ENCODE peak calls at places on chromosomes 4 and X, in seven cellular contexts. U, X, P, L, O, A and Y are unnamed samples.

GRCh38 chr4:90542216-90542615 is 415.0 kb downstream of the CCSER1 start:
- DNase-seq in U (no peak), X (no peak), P (no peak), L (no peak), O (no peak), A (no peak), Y (no peak)

GRCh38 chr4:113637823-113638691 is 123.5 kb downstream of the CAMK2D start:
- DNase-seq in U (no peak), X (no peak), P (no peak), L (no peak), O (no peak), A (no peak), Y (no peak)

GRCh38 chr4:39037491-39037825 is 5.2 kb upstream of the TMEM156 start:
- DNase-seq in U (no peak), X (no peak), P (no peak), L (no peak), O (no peak), A (no peak), Y (no peak)

GRCh38 chr4:98680806-98681205 is 22.4 kb upstream of the TSPAN5 start:
- DNase-seq in U (no peak), X (no peak), P (no peak), L (no peak), O (no peak), A (no peak), Y (no peak)

GRCh38 chr4:7967501-7968261 is 28.0 kb upstream of the AFAP1 start:
- DNase-seq in U (no peak), X (no peak), P (peak; percentile 67), L (no peak), O (no peak), A (no peak), Y (no peak)

GRCh38 chr4:42641696-42642095 is 15.2 kb downstream of the ATP8A1 start:
- DNase-seq in U (no peak), X (no peak), P (no peak), L (no peak), O (no peak), A (no peak), Y (no peak)

GRCh38 chr4:84158670-84159069 is 340.4 kb downstream of the NKX6-1 start:
- DNase-seq in U (no peak), X (no peak), P (no peak), L (no peak), O (no peak), A (no peak), Y (no peak)

GRCh38 chr4:3233391-3234071 is 15.4 kb upstream of the MSANTD1 start:
- DNase-seq in U (peak; percentile 2), X (no peak), P (no peak), L (no peak), O (no peak), A (no peak), Y (no peak)

GRCh38 chrX:24355095-24355494 is 5.3 kb upstream of the SUPT20HL1 start:
- DNase-seq in U (no peak), X (no peak), P (no peak), L (no peak), O (no peak), A (no peak), Y (no peak)

GRCh38 chrX:45903781-45904201 is 641.4 kb downstream of the ZNF674 start:
- DNase-seq in U (no peak), X (no peak), P (no peak), L (no peak), O (no peak), A (no peak), Y (no peak)

GRCh38 chr4:173527103-173527876 is 2.7 kb downstream of the HAND2 start:
- DNase-seq in U (no peak), X (no peak), P (no peak), L (no peak), O (no peak), A (no peak), Y (no peak)

GRCh38 chrX:133980406-133980805 is 5.0 kb downstream of the GPC3 start:
- DNase-seq in U (peak; percentile 59), X (no peak), P (no peak), L (no peak), O (no peak), A (no peak), Y (no peak)

GRCh38 chr4:15198070-15198727 is 195.9 kb downstream of the CPEB2 start:
- DNase-seq in U (no peak), X (no peak), P (no peak), L (no peak), O (no peak), A (no peak), Y (no peak)

GRCh38 chrX:102067966-102068723 is 57.3 kb upstream of the TCEAL2 start:
- DNase-seq in U (no peak), X (no peak), P (no peak), L (peak; percentile 9), O (peak; percentile 2), A (no peak), Y (no peak)

GRCh38 chr4:152972821-152973613 is 36.9 kb downstream of the FHDC1 start:
- DNase-seq in U (peak; percentile 48), X (no peak), P (peak; percentile 58), L (peak; percentile 92), O (no peak), A (no peak), Y (peak; percentile 94)

GRCh38 chr4:148717988-148718387 is 275.8 kb upstream of the NR3C2 start:
- DNase-seq in U (no peak), X (no peak), P (no peak), L (no peak), O (no peak), A (no peak), Y (no peak)

GRCh38 chr4:1720163-1720983 is 750 bp downstream of the TMEM129 start:
- DNase-seq in U (no peak), X (no peak), P (peak; percentile 75), L (peak; percentile 17), O (peak; percentile 48), A (peak; percentile 26), Y (no peak)

GRCh38 chr4:15002659-15003440 is 569 bp downstream of the CPEB2 start:
- DNase-seq in U (peak; percentile 93), X (peak; percentile 67), P (peak; percentile 89), L (peak; percentile 82), O (peak; percentile 64), A (peak; percentile 66), Y (no peak)

GRCh38 chrX:124388562-124388961 is 42.2 kb downstream of the SH2D1A start:
- DNase-seq in U (peak; percentile 41), X (peak; percentile 57), P (peak; percentile 53), L (peak; percentile 14), O (peak; percentile 37), A (peak; percentile 9), Y (peak; percentile 14)